ENCODE peak calls at places on chromosomes 12 and 14, in five cellular contexts. H, J, C, P and S are unnamed samples.

GRCh38 chr12:107618106-107618505 is 67.5 kb upstream of the PWP1 start:
- DNase-seq in H (no peak), J (no peak), C (no peak), P (no peak), S (no peak)

GRCh38 chr12:52341066-52341580 is 19.9 kb upstream of the KRT83 start:
- DNase-seq in H (no peak), J (no peak), C (no peak), P (no peak), S (no peak)

GRCh38 chr12:1256285-1256684 is 265.3 kb downstream of the ERC1 start:
- DNase-seq in H (no peak), J (no peak), C (no peak), P (no peak), S (no peak)

GRCh38 chr12:107411792-107412535 is 273.6 kb upstream of the PWP1 start:
- DNase-seq in H (no peak), J (peak), C (no peak), P (no peak), S (no peak)

GRCh38 chr12:129532082-129532481 is 371.7 kb downstream of the TMEM132D start:
- DNase-seq in H (no peak), J (no peak), C (no peak), P (no peak), S (no peak)

GRCh38 chr12:52612431-52613290 is 5.7 kb downstream of the KRT73 start:
- DNase-seq in H (no peak), J (no peak), C (no peak), P (no peak), S (no peak)

GRCh38 chr14:101370593-101371569 is 190.4 kb upstream of the DIO3 start:
- DNase-seq in H (no peak), J (no peak), C (no peak), P (no peak), S (no peak)

GRCh38 chr12:6563448-6564050 is 4.5 kb downstream of the NOP2 start:
- DNase-seq in H (no peak), J (no peak), C (peak), P (no peak), S (peak)

GRCh38 chr12:78392918-78393317 is 471.7 kb upstream of the SYT1 start:
- DNase-seq in H (no peak), J (peak), C (no peak), P (no peak), S (no peak)

GRCh38 chr14:66403183-66403582 is 83.0 kb upstream of the CCDC196 start:
- DNase-seq in H (no peak), J (peak), C (no peak), P (no peak), S (no peak)

GRCh38 chr14:95045836-95046430 is 111.4 kb downstream of the DICER1 start:
- DNase-seq in H (no peak), J (no peak), C (no peak), P (no peak), S (peak)

GRCh38 chr12:68040450-68041075 is 51.3 kb downstream of the IFNG-AS1 start:
- DNase-seq in H (peak), J (peak), C (no peak), P (peak), S (no peak)

GRCh38 chr12:86748874-86749273 is 492.7 kb upstream of the MGAT4C start:
- DNase-seq in H (no peak), J (no peak), C (no peak), P (no peak), S (no peak)

GRCh38 chr14:100601064-100601463 is 13.8 kb upstream of the BEGAIN start:
- DNase-seq in H (no peak), J (no peak), C (no peak), P (no peak), S (no peak)

GRCh38 chr12:26697217-26697616 is 135.8 kb downstream of the ITPR2 start:
- DNase-seq in H (no peak), J (no peak), C (no peak), P (no peak), S (no peak)

GRCh38 chr12:115916910-115917668 is 360.4 kb downstream of the MED13L start:
- DNase-seq in H (peak), J (no peak), C (peak), P (peak), S (peak)

GRCh38 chr14:68139466-68140110 is 320.0 kb downstream of the RAD51B start:
- DNase-seq in H (no peak), J (no peak), C (peak), P (no peak), S (no peak)

GRCh38 chr12:56146492-56147460 is 5.6 kb upstream of the MYL6B start:
- DNase-seq in H (no peak), J (no peak), C (peak), P (no peak), S (no peak)

GRCh38 chr12:73935817-73936216 is 601.8 kb upstream of the ATXN7L3B start:
- DNase-seq in H (no peak), J (no peak), C (no peak), P (no peak), S (no peak)

GRCh38 chr14:89911018-89911919 is 43.3 kb downstream of the EFCAB11 start:
- DNase-seq in H (no peak), J (peak), C (peak), P (peak), S (no peak)

GRCh38 chr12:22201101-22201500 is 133.4 kb downstream of the ST8SIA1 start:
- DNase-seq in H (no peak), J (no peak), C (no peak), P (no peak), S (no peak)

GRCh38 chr14:105616802-105617192 is 90.4 kb downstream of the TMEM121 start:
- DNase-seq in H (no peak), J (no peak), C (peak), P (no peak), S (no peak)

GRCh38 chr14:87457727-87458126 is 535.3 kb downstream of the GALC start:
- DNase-seq in H (no peak), J (no peak), C (no peak), P (no peak), S (no peak)

GRCh38 chr14:104865069-104865630 is at the start of gene CEP170B:
- DNase-seq in H (peak), J (no peak), C (peak), P (no peak), S (no peak)

GRCh38 chr14:76644875-76645518 is 116.3 kb upstream of the VASH1 start:
- DNase-seq in H (peak), J (peak), C (no peak), P (no peak), S (peak)

GRCh38 chr14:22883191-22883976 is at the start of gene REM2:
- DNase-seq in H (no peak), J (no peak), C (no peak), P (no peak), S (no peak)

GRCh38 chr12:81627336-81628189 is 131.6 kb downstream of the PPFIA2 start:
- DNase-seq in H (no peak), J (peak), C (no peak), P (no peak), S (no peak)

GRCh38 chr12:13337786-13338185 is 141.3 kb downstream of the EMP1 start:
- DNase-seq in H (no peak), J (no peak), C (no peak), P (no peak), S (no peak)

GRCh38 chr12:128449146-128449894 is 182.3 kb downstream of the TMEM132C start:
- DNase-seq in H (no peak), J (no peak), C (no peak), P (no peak), S (no peak)

DNA sequence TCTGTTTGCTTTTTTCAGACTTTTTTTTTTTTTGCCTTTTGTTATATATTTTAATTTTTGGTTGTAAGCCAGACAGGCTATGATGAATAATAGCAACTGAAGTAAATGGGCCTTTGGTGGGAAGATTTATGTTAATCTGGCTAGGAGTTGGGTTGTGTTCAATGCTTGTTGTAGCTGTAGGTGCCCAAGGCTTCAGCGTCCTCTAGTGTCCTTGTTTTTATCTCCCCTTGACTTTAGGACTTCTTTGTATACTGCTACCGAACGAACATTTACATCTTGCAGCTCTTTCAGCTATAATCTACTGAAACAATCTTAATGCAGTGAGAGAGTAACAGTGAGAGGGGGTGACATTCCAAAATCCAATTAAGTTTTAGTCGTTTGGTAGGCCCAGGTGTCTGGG is 848.4 kb upstream of the FBXO33 start:
- DNase-seq in H (no peak), J (no peak), C (no peak), P (no peak), S (no peak)
- TF ChIP-seq CTCF in H (no peak), J (no peak), C (no peak), P (no peak), S (no peak)

GRCh38 chr12:111692575-111693210 is 6.8 kb downstream of the ACAD10 start:
- DNase-seq in H (no peak), J (peak), C (no peak), P (no peak), S (no peak)
- TF ChIP-seq CTCF in H (no peak), J (peak), C (no peak), P (no peak), S (no peak)

GRCh38 chr12:122726056-122726558 is 4.5 kb downstream of the HCAR1 start:
- DNase-seq in H (no peak), J (no peak), C (no peak), P (no peak), S (no peak)

GRCh38 chr12:122729583-122730214 is 945 bp downstream of the HCAR1 start:
- DNase-seq in H (no peak), J (no peak), C (no peak), P (no peak), S (no peak)

GRCh38 chr12:122732170-122732569 is 1.5 kb upstream of the HCAR1 start:
- DNase-seq in H (no peak), J (no peak), C (no peak), P (no peak), S (no peak)

GRCh38 chr12:122732611-122733010 is 2.0 kb upstream of the HCAR1 start:
- DNase-seq in H (no peak), J (no peak), C (no peak), P (no peak), S (no peak)

DNA sequence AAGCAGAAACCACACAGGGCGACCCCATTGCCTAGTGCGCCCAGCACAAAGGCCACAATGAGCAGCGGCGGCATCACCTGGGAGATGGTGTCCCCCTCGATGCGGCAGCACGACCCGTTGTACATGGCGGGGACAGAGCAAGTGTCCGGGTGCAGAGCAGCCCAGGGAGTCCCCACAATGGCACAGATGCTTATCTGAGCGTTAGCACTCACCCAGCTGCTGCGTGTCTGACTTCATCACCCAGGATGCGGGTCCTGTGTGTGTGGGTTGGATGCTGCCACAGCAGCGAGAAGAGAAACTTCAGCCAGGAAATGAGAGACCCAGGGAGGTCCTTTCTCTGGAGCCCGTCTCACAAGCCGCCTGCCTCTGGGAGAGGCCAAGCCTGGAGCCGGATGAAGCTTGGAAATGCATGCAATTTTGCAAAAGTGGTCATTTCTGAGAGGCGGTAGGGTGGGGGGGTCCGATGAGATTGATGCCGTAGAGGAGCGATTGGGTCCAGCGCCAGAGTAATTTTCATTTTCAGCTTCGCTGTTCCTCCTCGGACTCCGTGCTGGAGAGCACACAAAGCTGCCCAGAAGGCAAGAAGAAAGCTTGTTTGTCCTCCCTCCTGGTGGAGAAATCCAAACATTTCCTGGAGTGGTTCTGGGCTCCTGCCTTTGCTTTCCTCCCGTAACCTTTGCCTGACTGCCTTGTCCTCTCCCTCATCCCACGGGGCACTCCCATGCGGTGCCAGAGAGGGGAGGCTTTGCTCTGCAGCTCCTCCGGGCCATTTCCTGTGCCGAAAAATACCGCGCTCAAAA is at the start of gene HCAR1:
- DNase-seq in H (no peak), J (no peak), C (no peak), P (no peak), S (no peak)
- TF ChIP-seq CTCF in H (no peak), J (no peak), C (no peak), P (no peak), S (no peak)

GRCh38 chr14:26917086-26917485 is 319.3 kb upstream of the NOVA1 start:
- DNase-seq in H (no peak), J (no peak), C (no peak), P (peak), S (no peak)
- TF ChIP-seq CTCF in H (peak), J (no peak), C (no peak), P (no peak), S (no peak)

GRCh38 chr14:45198551-45198950 is 54.5 kb downstream of the MIS18BP1 start:
- DNase-seq in H (no peak), J (no peak), C (no peak), P (no peak), S (no peak)

GRCh38 chr14:45199246-45199645 is 53.8 kb downstream of the MIS18BP1 start:
- DNase-seq in H (no peak), J (peak), C (no peak), P (no peak), S (no peak)

DNA sequence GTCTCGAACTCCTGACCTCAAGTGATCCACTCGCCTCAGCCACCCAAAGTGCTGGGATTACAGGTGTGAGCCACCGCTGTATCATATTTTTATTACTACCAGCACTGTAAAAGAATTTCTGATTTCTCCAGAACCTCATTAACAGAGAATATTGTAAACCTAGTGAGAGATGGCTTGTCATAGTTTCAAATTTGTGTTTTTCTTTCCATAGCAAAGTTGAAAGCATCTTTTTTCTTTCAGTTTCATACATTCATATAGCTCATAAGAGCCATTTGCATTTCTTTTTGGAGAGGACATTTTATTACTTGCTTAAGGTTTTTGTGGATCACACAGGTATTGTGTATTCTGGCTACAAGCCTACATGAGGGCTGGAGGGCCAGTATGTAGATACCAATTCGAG is 58.0 kb downstream of the MIS18BP1 start:
- DNase-seq in H (no peak), J (no peak), C (no peak), P (no peak), S (no peak)
- TF ChIP-seq CTCF in H (no peak), J (no peak), C (no peak), P (no peak), S (no peak)

DNA sequence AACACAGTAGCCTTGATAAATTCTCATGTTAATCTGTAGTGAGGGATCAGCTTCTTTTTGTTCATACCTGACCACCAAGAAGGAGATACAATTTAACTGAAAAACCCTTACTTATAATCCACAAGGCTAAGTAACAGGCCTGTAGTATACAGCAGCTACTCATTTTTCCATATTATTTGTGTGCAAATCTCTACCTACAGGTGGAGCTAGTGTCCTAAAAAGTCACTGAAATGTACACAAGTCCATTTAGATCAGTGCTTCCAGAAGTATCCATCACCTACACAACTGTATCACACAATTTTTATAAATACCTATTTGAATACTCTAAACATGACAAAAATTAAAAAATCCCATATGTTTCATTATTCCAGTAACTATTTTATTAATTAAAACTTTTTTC is 173.2 kb downstream of the SLC35F4 start:
- DNase-seq in H (no peak), J (peak), C (no peak), P (no peak), S (no peak)
- TF ChIP-seq CTCF in H (peak), J (peak), C (no peak), P (no peak), S (no peak)

GRCh38 chr14:103273145-103273846 is 60.7 kb upstream of the EIF5 start:
- DNase-seq in H (no peak), J (no peak), C (peak), P (no peak), S (no peak)
- TF ChIP-seq CTCF in H (no peak), J (no peak), C (no peak), P (no peak), S (no peak)